ENCODE peak calls at places on chromosomes 5 and 9, in six cellular contexts. R is keratinocyte; J is A549; B is PC-3; M is aorta; Y is CD4-positive, CD25-positive, alpha-beta regulatory T cell. V is an unnamed sample.

GRCh38 chr9:9563817-9564216 is 1049.0 kb downstream of the PTPRD start:
- DNase-seq in R (no peak), J (no peak), B (no peak), M (no peak), Y (no peak), V (no peak)

GRCh38 chr9:120563044-120563443 is 16.9 kb downstream of the CDK5RAP2 start:
- DNase-seq in R (no peak), J (no peak), B (no peak), M (no peak), Y (no peak), V (no peak)

GRCh38 chr9:73038613-73039012 is 85.8 kb upstream of the ALDH1A1 start:
- DNase-seq in R (no peak), J (peak; percentile 77), B (no peak), M (peak; percentile 72), Y (no peak), V (no peak)

GRCh38 chr5:139340051-139340450 is 1.6 kb upstream of the PAIP2 start:
- DNase-seq in R (no peak), J (no peak), B (no peak), M (no peak), Y (no peak), V (no peak)

GRCh38 chr9:34684145-34684544 is 6.9 kb downstream of the CCL19 start:
- DNase-seq in R (no peak), J (no peak), B (no peak), M (no peak), Y (no peak), V (no peak)

GRCh38 chr9:105930007-105930627 is 235.8 kb downstream of the TMEM38B start:
- DNase-seq in R (no peak), J (no peak), B (no peak), M (no peak), Y (no peak), V (no peak)

GRCh38 chr9:128145951-128146351 is 3.3 kb upstream of the LCN2 start:
- DNase-seq in R (no peak), J (no peak), B (no peak), M (peak; percentile 73), Y (no peak), V (no peak)

GRCh38 chr5:1810581-1811101 is 9.4 kb downstream of the NDUFS6 start:
- DNase-seq in R (no peak), J (no peak), B (no peak), M (peak; percentile 46), Y (no peak), V (no peak)

GRCh38 chr9:35658894-35659220 is 765 bp downstream of the CCDC107 start:
- DNase-seq in R (no peak), J (peak; percentile 67), B (peak; percentile 62), M (no peak), Y (no peak), V (no peak)

GRCh38 chr9:4798281-4798680 is 5.5 kb downstream of the RCL1 start:
- DNase-seq in R (no peak), J (no peak), B (no peak), M (no peak), Y (no peak), V (no peak)

GRCh38 chr9:35085078-35085477 is 5.3 kb upstream of the FANCG start:
- DNase-seq in R (no peak), J (no peak), B (no peak), M (no peak), Y (no peak), V (no peak)

GRCh38 chr5:158050401-158050800 is 191.5 kb upstream of the CLINT1 start:
- DNase-seq in R (no peak), J (no peak), B (no peak), M (no peak), Y (no peak), V (no peak)

GRCh38 chr9:706606-707451 is 134.7 kb upstream of the DMRT1 start:
- DNase-seq in R (no peak), J (no peak), B (peak; percentile 49), M (peak; percentile 92), Y (peak; percentile 6), V (peak; percentile 21)

GRCh38 chr9:138105561-138106505 is 228.3 kb downstream of the CACNA1B start:
- DNase-seq in R (no peak), J (no peak), B (no peak), M (no peak), Y (no peak), V (no peak)

GRCh38 chr5:143933434-143933833 is 121.5 kb downstream of the HMHB1 start:
- DNase-seq in R (no peak), J (peak; percentile 48), B (peak; percentile 63), M (no peak), Y (no peak), V (no peak)

GRCh38 chr9:81083821-81084512 is 605.4 kb downstream of the TLE1 start:
- DNase-seq in R (no peak), J (no peak), B (peak; percentile 59), M (no peak), Y (no peak), V (no peak)

GRCh38 chr5:77993799-77994318 is 217.7 kb upstream of the TBCA start:
- DNase-seq in R (no peak), J (no peak), B (no peak), M (no peak), Y (no peak), V (no peak)

GRCh38 chr9:83620841-83621636 is 1.9 kb upstream of the IDNK start:
- DNase-seq in R (no peak), J (peak; percentile 63), B (peak; percentile 64), M (no peak), Y (peak; percentile 47), V (peak; percentile 42)

GRCh38 chr9:130039504-130040147 is 3.4 kb downstream of the FNBP1 start:
- DNase-seq in R (no peak), J (peak; percentile 51), B (peak; percentile 12), M (no peak), Y (peak; percentile 55), V (peak; percentile 56)

GRCh38 chr5:160259341-160259740 is 30.0 kb downstream of the FABP6 start:
- DNase-seq in R (no peak), J (no peak), B (no peak), M (no peak), Y (no peak), V (no peak)

GRCh38 chr5:119411291-119411934 is 40.9 kb upstream of the HSD17B4 start:
- DNase-seq in R (peak; percentile 45), J (no peak), B (peak; percentile 70), M (no peak), Y (no peak), V (no peak)

GRCh38 chr5:132100672-132101261 is 27.2 kb downstream of the CSF2 start:
- DNase-seq in R (no peak), J (no peak), B (no peak), M (no peak), Y (peak; percentile 26), V (peak; percentile 13)

GRCh38 chr5:174306345-174307030 is 261.0 kb downstream of the NSG2 start:
- DNase-seq in R (no peak), J (no peak), B (no peak), M (no peak), Y (no peak), V (no peak)

GRCh38 chr5:31090467-31090866 is 103.0 kb upstream of the CDH6 start:
- DNase-seq in R (no peak), J (no peak), B (no peak), M (no peak), Y (no peak), V (no peak)

GRCh38 chr5:5140051-5141010 is at the start of gene ADAMTS16:
- DNase-seq in R (no peak), J (no peak), B (no peak), M (no peak), Y (no peak), V (no peak)

DNA sequence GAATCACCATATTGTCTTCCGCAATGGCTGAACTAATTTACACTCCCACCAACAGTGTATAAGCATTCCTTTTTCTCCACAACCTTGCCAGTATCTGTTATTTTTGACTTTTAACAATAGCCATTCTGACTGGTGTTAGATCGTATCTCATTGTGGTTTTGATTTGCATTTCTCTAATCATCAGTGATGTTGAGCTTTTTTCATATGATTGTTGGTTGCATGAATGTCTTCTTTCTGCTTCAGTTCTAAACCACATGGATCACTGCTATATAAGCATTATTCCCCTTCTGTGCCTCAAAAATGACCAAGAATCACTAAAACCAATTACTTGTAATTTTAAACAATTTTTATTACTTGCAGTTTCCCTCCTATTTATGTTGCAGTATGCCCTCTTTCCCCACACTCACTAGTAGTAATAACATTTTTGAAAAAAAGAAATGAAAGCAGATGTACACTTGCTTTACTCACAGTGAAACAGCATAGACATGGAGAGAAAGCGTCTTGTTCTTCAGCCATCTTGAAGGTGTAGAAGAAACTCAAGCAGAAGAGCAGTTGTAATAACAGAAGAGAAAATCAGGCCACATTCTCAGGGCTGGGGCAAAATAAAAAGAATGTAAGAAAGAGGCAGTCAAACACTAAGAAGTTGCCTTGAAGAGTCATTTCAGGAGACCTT is 4.5 kb upstream of the TMEM252 start:
- DNase-seq in R (no peak), J (no peak), B (no peak), M (no peak), Y (no peak), V (no peak)
- H3K27ac ChIP-seq in R (no peak overlapping the region), J (no peak overlapping the region), B (no peak overlapping the region), M (no peak overlapping the region), Y (no peak overlapping the region), V (no peak overlapping the region)

GRCh38 chr9:79880626-79881025 is 308.9 kb downstream of the TLE4 start:
- DNase-seq in R (no peak), J (no peak), B (no peak), M (no peak), Y (no peak), V (no peak)

GRCh38 chr9:79889325-79889724 is 317.6 kb downstream of the TLE4 start:
- DNase-seq in R (no peak), J (no peak), B (no peak), M (no peak), Y (no peak), V (no peak)

GRCh38 chr9:79883073-79883645 is 311.4 kb downstream of the TLE4 start:
- DNase-seq in R (no peak), J (no peak), B (no peak), M (no peak), Y (peak; percentile 56), V (peak; percentile 63)

GRCh38 chr9:79885093-79885857 is 313.5 kb downstream of the TLE4 start:
- DNase-seq in R (no peak), J (no peak), B (no peak), M (no peak), Y (no peak), V (no peak)
- H3K4me1 ChIP-seq in R (no peaks in the 10 kb centered on the region), J (no peaks in the 10 kb centered on the region), B (no peaks in the 10 kb centered on the region), M (no peaks in the 10 kb centered on the region), Y (peaks cover 52% of the 10 kb centered on the region), V (peaks cover 30% of the 10 kb centered on the region)

GRCh38 chr5:114206640-114207039 is 155.2 kb upstream of the KCNN2 start:
- DNase-seq in R (no peak), J (no peak), B (no peak), M (no peak), Y (no peak), V (no peak)
- H3K27ac ChIP-seq in R (no peak overlapping the region), J (no peak overlapping the region), B (no peak overlapping the region), M (no peak overlapping the region), Y (no peak overlapping the region), V (no peak overlapping the region)

GRCh38 chr5:56740868-56741267 is 74.5 kb upstream of the MAP3K1 start:
- DNase-seq in R (no peak), J (no peak), B (no peak), M (no peak), Y (no peak), V (no peak)

GRCh38 chr5:56740000-56740399 is 75.3 kb upstream of the MAP3K1 start:
- DNase-seq in R (no peak), J (no peak), B (no peak), M (no peak), Y (no peak), V (no peak)

GRCh38 chr5:56737002-56737621 is 78.2 kb upstream of the MAP3K1 start:
- DNase-seq in R (no peak), J (no peak), B (peak; percentile 15), M (no peak), Y (no peak), V (peak; percentile 6)

GRCh38 chr5:56735845-56736641 is 79.3 kb upstream of the MAP3K1 start:
- DNase-seq in R (no peak), J (no peak), B (no peak), M (no peak), Y (peak; percentile 51), V (no peak)

GRCh38 chr5:56737918-56738606 is 77.3 kb upstream of the MAP3K1 start:
- DNase-seq in R (no peak), J (no peak), B (peak; percentile 35), M (no peak), Y (no peak), V (no peak)
- H3K4me1 ChIP-seq in R (no peaks in the 10 kb centered on the region), J (no peaks in the 10 kb centered on the region), B (peaks cover 27% of the 10 kb centered on the region), M (no peaks in the 10 kb centered on the region), Y (peaks cover 56% of the 10 kb centered on the region), V (peaks cover 29% of the 10 kb centered on the region)

V was measured in naive thymus-derived CD4-positive, alpha-beta T cell.